ENCODE peak calls at places on chromosomes 4 and X, in eight cellular contexts. One of them, this sample, is unnamed.

GRCh38 chr4:131638776-131639175 is 1510.3 kb upstream of the PCDH10 start:
- DNase-seq in stomach: no peak
- DNase-seq in lower leg skin: no peak
- DNase-seq in tibial nerve: no peak
- DNase-seq in ovary: no peak
- DNase-seq in adrenal gland: no peak
- DNase-seq in Peyer's patch: no peak
- DNase-seq in suprapubic skin: no peak
- DNase-seq in this sample: no peak

GRCh38 chrX:74579597-74580209 is 34.7 kb downstream of the RLIM start:
- DNase-seq in stomach: no peak
- DNase-seq in lower leg skin: no peak
- DNase-seq in tibial nerve: no peak
- DNase-seq in ovary: no peak
- DNase-seq in adrenal gland: no peak
- DNase-seq in Peyer's patch: no peak
- DNase-seq in suprapubic skin: no peak
- DNase-seq in this sample: no peak

GRCh38 chr4:80266902-80267380 is 477 bp downstream of the FGF5 start:
- DNase-seq in stomach: no peak
- DNase-seq in lower leg skin: no peak
- DNase-seq in tibial nerve: no peak
- DNase-seq in ovary: no peak
- DNase-seq in adrenal gland: no peak
- DNase-seq in Peyer's patch: no peak
- DNase-seq in suprapubic skin: no peak
- DNase-seq in this sample: peak

GRCh38 chr4:38174811-38175210 is 214.6 kb downstream of the PTTG2 start:
- DNase-seq in stomach: no peak
- DNase-seq in lower leg skin: no peak
- DNase-seq in tibial nerve: no peak
- DNase-seq in ovary: no peak
- DNase-seq in adrenal gland: no peak
- DNase-seq in Peyer's patch: no peak
- DNase-seq in suprapubic skin: no peak
- DNase-seq in this sample: no peak

GRCh38 chrX:7272301-7272700 is 124.3 kb upstream of the PUDP start:
- DNase-seq in stomach: no peak
- DNase-seq in lower leg skin: no peak
- DNase-seq in tibial nerve: no peak
- DNase-seq in ovary: no peak
- DNase-seq in adrenal gland: no peak
- DNase-seq in Peyer's patch: no peak
- DNase-seq in suprapubic skin: no peak
- DNase-seq in this sample: no peak

GRCh38 chr4:181957088-181957487 is 286.1 kb upstream of the TENM3 start:
- DNase-seq in stomach: no peak
- DNase-seq in lower leg skin: no peak
- DNase-seq in tibial nerve: no peak
- DNase-seq in ovary: no peak
- DNase-seq in adrenal gland: peak
- DNase-seq in Peyer's patch: no peak
- DNase-seq in suprapubic skin: no peak
- DNase-seq in this sample: no peak

GRCh38 chrX:44096666-44097065 is 123.5 kb upstream of the NDP start:
- DNase-seq in stomach: no peak
- DNase-seq in lower leg skin: no peak
- DNase-seq in tibial nerve: no peak
- DNase-seq in ovary: no peak
- DNase-seq in adrenal gland: no peak
- DNase-seq in Peyer's patch: no peak
- DNase-seq in suprapubic skin: no peak
- DNase-seq in this sample: no peak

GRCh38 chr4:166019441-166019840 is 146.4 kb downstream of the TLL1 start:
- DNase-seq in stomach: no peak
- DNase-seq in lower leg skin: no peak
- DNase-seq in tibial nerve: no peak
- DNase-seq in ovary: no peak
- DNase-seq in adrenal gland: no peak
- DNase-seq in Peyer's patch: peak
- DNase-seq in suprapubic skin: no peak
- DNase-seq in this sample: no peak

GRCh38 chr4:3711183-3712111 is 54.7 kb upstream of the ADRA2C start:
- DNase-seq in stomach: no peak
- DNase-seq in lower leg skin: no peak
- DNase-seq in tibial nerve: no peak
- DNase-seq in ovary: no peak
- DNase-seq in adrenal gland: no peak
- DNase-seq in Peyer's patch: no peak
- DNase-seq in suprapubic skin: peak
- DNase-seq in this sample: peak

GRCh38 chrX:19774905-19775304 is 112.5 kb downstream of the SH3KBP1 start:
- DNase-seq in stomach: no peak
- DNase-seq in lower leg skin: no peak
- DNase-seq in tibial nerve: no peak
- DNase-seq in ovary: no peak
- DNase-seq in adrenal gland: no peak
- DNase-seq in Peyer's patch: no peak
- DNase-seq in suprapubic skin: no peak
- DNase-seq in this sample: no peak

GRCh38 chrX:10048076-10048475 is 80.9 kb downstream of the CLDN34 start:
- DNase-seq in stomach: no peak
- DNase-seq in lower leg skin: peak
- DNase-seq in tibial nerve: no peak
- DNase-seq in ovary: no peak
- DNase-seq in adrenal gland: no peak
- DNase-seq in Peyer's patch: no peak
- DNase-seq in suprapubic skin: no peak
- DNase-seq in this sample: no peak

GRCh38 chr4:114659386-114660008 is 60.9 kb downstream of the UGT8 start:
- DNase-seq in stomach: peak
- DNase-seq in lower leg skin: no peak
- DNase-seq in tibial nerve: peak
- DNase-seq in ovary: no peak
- DNase-seq in adrenal gland: peak
- DNase-seq in Peyer's patch: peak
- DNase-seq in suprapubic skin: no peak
- DNase-seq in this sample: peak

DNA sequence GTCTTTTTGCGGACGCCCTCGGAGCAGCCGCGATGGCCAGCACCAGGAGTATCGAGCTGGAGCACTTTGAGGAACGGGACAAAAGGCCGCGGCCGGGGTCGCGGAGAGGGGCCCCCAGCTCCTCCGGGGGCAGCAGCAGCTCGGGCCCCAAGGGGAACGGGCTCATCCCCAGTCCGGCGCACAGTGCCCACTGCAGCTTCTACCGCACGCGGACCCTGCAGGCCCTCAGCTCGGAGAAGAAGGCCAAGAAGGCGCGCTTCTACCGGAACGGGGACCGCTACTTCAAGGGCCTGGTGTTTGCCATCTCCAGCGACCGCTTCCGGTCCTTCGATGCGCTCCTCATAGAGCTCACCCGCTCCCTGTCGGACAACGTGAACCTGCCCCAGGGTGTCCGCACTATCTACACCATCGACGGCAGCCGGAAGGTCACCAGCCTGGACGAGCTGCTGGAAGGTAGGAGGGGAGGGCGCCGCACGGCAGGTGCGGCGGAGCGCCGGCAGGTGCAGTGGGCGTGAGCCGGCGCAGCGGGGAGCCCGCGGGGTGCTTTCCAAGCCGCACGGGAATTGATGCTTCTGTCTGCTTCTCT is 844 bp downstream of the DCLK2 start:
- DNase-seq in stomach: no peak
- DNase-seq in lower leg skin: peak
- DNase-seq in tibial nerve: peak
- DNase-seq in ovary: peak
- DNase-seq in adrenal gland: peak
- DNase-seq in Peyer's patch: peak
- DNase-seq in suprapubic skin: no peak
- DNase-seq in this sample: peak
- TF ChIP-seq CTCF in stomach: no peak
- TF ChIP-seq CTCF in lower leg skin: no peak
- TF ChIP-seq CTCF in tibial nerve: no peak
- TF ChIP-seq CTCF in ovary: no peak
- TF ChIP-seq CTCF in adrenal gland: no peak
- TF ChIP-seq CTCF in Peyer's patch: no peak
- TF ChIP-seq CTCF in suprapubic skin: no peak
- TF ChIP-seq CTCF in this sample: no peak

DNA sequence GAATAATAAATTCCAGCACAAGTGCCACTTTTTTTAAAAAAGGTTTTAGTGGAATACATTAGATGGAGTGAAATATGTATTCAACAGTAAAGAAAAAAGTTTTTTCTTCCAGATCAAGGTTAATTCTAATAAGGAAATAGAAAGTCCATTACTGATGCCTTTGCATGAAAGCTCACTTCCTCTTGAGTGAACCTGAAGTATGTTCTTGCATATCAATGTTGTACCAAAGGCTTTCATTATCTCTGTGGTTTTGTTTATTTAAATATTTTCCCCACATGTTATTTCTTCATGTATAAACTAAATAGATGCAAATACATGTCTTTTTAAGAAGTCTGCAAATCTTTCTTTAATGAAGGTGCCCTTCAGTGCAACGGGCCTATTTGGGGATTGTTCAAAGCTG is 307.9 kb downstream of the C4orf33 start:
- DNase-seq in stomach: no peak
- DNase-seq in lower leg skin: no peak
- DNase-seq in tibial nerve: no peak
- DNase-seq in ovary: no peak
- DNase-seq in adrenal gland: no peak
- DNase-seq in Peyer's patch: no peak
- DNase-seq in suprapubic skin: no peak
- DNase-seq in this sample: no peak
- TF ChIP-seq POLR2A in stomach: no peak
- TF ChIP-seq POLR2A in lower leg skin: no peak
- TF ChIP-seq POLR2A in tibial nerve: no peak
- TF ChIP-seq POLR2A in ovary: no peak
- TF ChIP-seq POLR2A in adrenal gland: no peak
- TF ChIP-seq POLR2A in Peyer's patch: no peak
- TF ChIP-seq POLR2A in suprapubic skin: no peak
- TF ChIP-seq POLR2A in this sample: no peak

GRCh38 chr4:157221895-157222763 is 1.6 kb downstream of the GRIA2 start:
- DNase-seq in stomach: no peak
- DNase-seq in lower leg skin: peak
- DNase-seq in tibial nerve: no peak
- DNase-seq in ovary: no peak
- DNase-seq in adrenal gland: no peak
- DNase-seq in Peyer's patch: peak
- DNase-seq in suprapubic skin: no peak
- DNase-seq in this sample: no peak

GRCh38 chr4:157222764-157223145 is 2.2 kb downstream of the GRIA2 start:
- DNase-seq in stomach: no peak
- DNase-seq in lower leg skin: peak
- DNase-seq in tibial nerve: no peak
- DNase-seq in ovary: no peak
- DNase-seq in adrenal gland: no peak
- DNase-seq in Peyer's patch: no peak
- DNase-seq in suprapubic skin: no peak
- DNase-seq in this sample: no peak

GRCh38 chr4:157220026-157220881 is at the start of gene GRIA2:
- DNase-seq in stomach: peak
- DNase-seq in lower leg skin: peak
- DNase-seq in tibial nerve: no peak
- DNase-seq in ovary: peak
- DNase-seq in adrenal gland: peak
- DNase-seq in Peyer's patch: peak
- DNase-seq in suprapubic skin: no peak
- DNase-seq in this sample: peak

GRCh38 chr4:157221426-157221894 is 932 bp downstream of the GRIA2 start:
- DNase-seq in stomach: no peak
- DNase-seq in lower leg skin: no peak
- DNase-seq in tibial nerve: no peak
- DNase-seq in ovary: no peak
- DNase-seq in adrenal gland: no peak
- DNase-seq in Peyer's patch: no peak
- DNase-seq in suprapubic skin: no peak
- DNase-seq in this sample: no peak

GRCh38 chr4:157217708-157218107 is 2.8 kb upstream of the GRIA2 start:
- DNase-seq in stomach: no peak
- DNase-seq in lower leg skin: no peak
- DNase-seq in tibial nerve: no peak
- DNase-seq in ovary: no peak
- DNase-seq in adrenal gland: no peak
- DNase-seq in Peyer's patch: no peak
- DNase-seq in suprapubic skin: no peak
- DNase-seq in this sample: no peak
- TF ChIP-seq CTCF in stomach: peak
- TF ChIP-seq CTCF in lower leg skin: no peak
- TF ChIP-seq CTCF in tibial nerve: peak
- TF ChIP-seq CTCF in ovary: no peak
- TF ChIP-seq CTCF in adrenal gland: peak
- TF ChIP-seq CTCF in Peyer's patch: no peak
- TF ChIP-seq CTCF in suprapubic skin: no peak
- TF ChIP-seq CTCF in this sample: no peak

GRCh38 chrX:154750301-154751120 is at the start of gene GAB3:
- DNase-seq in stomach: peak
- DNase-seq in lower leg skin: no peak
- DNase-seq in tibial nerve: no peak
- DNase-seq in ovary: peak
- DNase-seq in adrenal gland: peak
- DNase-seq in Peyer's patch: peak
- DNase-seq in suprapubic skin: no peak
- DNase-seq in this sample: no peak
- TF ChIP-seq POLR2A in stomach: no peak
- TF ChIP-seq POLR2A in lower leg skin: no peak
- TF ChIP-seq POLR2A in tibial nerve: no peak
- TF ChIP-seq POLR2A in ovary: no peak
- TF ChIP-seq POLR2A in adrenal gland: no peak
- TF ChIP-seq POLR2A in Peyer's patch: no peak
- TF ChIP-seq POLR2A in suprapubic skin: peak
- TF ChIP-seq POLR2A in this sample: no peak